ENCODE peak calls at places on chromosomes 1 and 21, in six cellular contexts. X is A549, K is neural progenitor cell, G is upper lobe of right lung, Q is heart right ventricle, A is GM12865. E is an unnamed sample.

GRCh38 chr1:20867062-20867461 is 80.0 kb upstream of the HP1BP3 start:
- DNase-seq in X (no peak), K (no peak), A (no peak), G (no peak), Q (no peak), E (no peak)

GRCh38 chr1:236774926-236775325 is 20.2 kb upstream of the MTR start:
- DNase-seq in G (no peak), Q (peak), A (no peak), K (peak), X (peak), E (no peak)

GRCh38 chr1:228463009-228463558 is 24.1 kb upstream of the RNF187 start:
- DNase-seq in Q (no peak), K (no peak), G (no peak), A (no peak), X (no peak), E (no peak)

GRCh38 chr1:32919811-32920733 is 18.9 kb upstream of the TMEM54 start:
- DNase-seq in G (no peak), A (no peak), K (no peak), Q (no peak), X (no peak), E (no peak)

GRCh38 chr21:39313042-39313456 is 383 bp downstream of the BRWD1 start:
- DNase-seq in G (no peak), A (peak), K (peak), Q (peak), X (no peak), E (peak)

GRCh38 chr1:184621262-184621661 is 133.4 kb downstream of the EDEM3 start:
- DNase-seq in Q (peak), A (no peak), X (no peak), K (no peak), G (no peak), E (no peak)

GRCh38 chr1:66556161-66556611 is 22.2 kb downstream of the SGIP1 start:
- DNase-seq in Q (no peak), X (no peak), A (no peak), G (no peak), K (no peak), E (no peak)

GRCh38 chr1:80021891-80022290 is 1015.4 kb upstream of the ADGRL4 start:
- DNase-seq in Q (no peak), X (no peak), A (no peak), G (no peak), K (no peak), E (no peak)

GRCh38 chr1:179815642-179816041 is 62.0 kb downstream of the TOR1AIP2 start:
- DNase-seq in G (no peak), A (no peak), Q (no peak), X (no peak), K (no peak), E (no peak)
- TF ChIP-seq CTCF in G (no peak), A (no peak), Q (no peak), X (no peak), K (no peak), E (no peak)

GRCh38 chr1:229884765-229885164 is 182.3 kb upstream of the GALNT2 start:
- DNase-seq in K (no peak), X (no peak), A (no peak), Q (no peak), G (no peak), E (no peak)
- TF ChIP-seq CTCF in K (peak), X (no peak), A (no peak), Q (no peak), G (no peak), E (peak)

DNA sequence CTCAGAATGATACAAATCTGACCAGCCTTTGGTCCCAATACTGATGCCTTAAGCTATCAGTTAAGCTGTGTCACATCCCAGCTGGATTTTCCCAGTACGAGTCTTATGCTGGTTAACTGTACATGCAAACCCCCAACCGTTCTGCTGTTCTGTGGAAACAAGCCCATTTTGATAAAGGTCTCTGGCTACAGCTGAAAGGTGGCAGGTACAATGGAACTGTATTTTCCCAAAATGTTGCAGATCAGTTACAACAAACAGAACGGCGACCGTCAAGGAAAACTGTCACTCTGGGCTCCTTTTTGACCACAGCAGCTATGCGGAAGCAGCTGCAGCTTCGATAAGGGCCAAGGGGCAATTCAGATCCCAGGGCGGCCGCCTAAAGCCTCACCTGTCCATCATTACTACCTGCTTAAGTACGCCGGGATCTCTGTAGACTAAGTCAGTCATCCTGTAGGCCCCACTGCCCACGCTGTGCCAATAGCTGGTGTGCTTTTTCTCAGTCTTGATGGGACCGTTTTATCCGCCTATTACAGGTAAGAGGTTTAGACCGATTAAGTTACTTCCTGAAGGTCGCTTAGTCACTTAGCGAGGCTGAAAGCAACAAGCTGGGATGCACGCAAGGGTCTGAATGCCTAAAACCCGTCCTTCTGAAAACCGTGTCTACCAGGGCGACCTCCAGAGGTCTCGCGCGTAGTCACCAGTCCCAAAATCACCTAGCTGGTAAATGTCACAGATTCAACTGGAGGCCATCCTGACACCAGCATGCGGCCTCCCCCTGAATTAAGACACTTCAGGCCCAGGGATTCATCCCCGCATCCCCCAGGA is 11.1 kb upstream of the RAB42 start:
- DNase-seq in G (peak), A (peak), X (peak), Q (no peak), K (peak), E (peak)
- TF ChIP-seq CTCF in G (no peak), A (peak), X (no peak), Q (no peak), K (peak), E (no peak)

GRCh38 chr1:36160388-36160948 is 4.5 kb downstream of the MAP7D1 start:
- DNase-seq in G (no peak), A (no peak), K (no peak), X (no peak), Q (no peak), E (no peak)

GRCh38 chr1:36159614-36160387 is 3.8 kb downstream of the MAP7D1 start:
- DNase-seq in X (no peak), A (no peak), Q (no peak), K (no peak), G (no peak), E (no peak)

GRCh38 chr1:36161656-36162531 is 5.9 kb downstream of the MAP7D1 start:
- DNase-seq in K (no peak), A (peak), G (peak), X (no peak), Q (no peak), E (no peak)

GRCh38 chr1:36162680-36163079 is 6.7 kb downstream of the MAP7D1 start:
- DNase-seq in X (no peak), K (no peak), A (no peak), G (no peak), Q (no peak), E (no peak)

GRCh38 chr1:36160949-36161485 is 5.1 kb downstream of the MAP7D1 start:
- DNase-seq in G (peak), K (peak), X (peak), A (peak), Q (peak), E (peak)
- TF ChIP-seq CTCF in G (peak), K (peak), X (peak), A (peak), Q (no peak), E (no peak)

DNA sequence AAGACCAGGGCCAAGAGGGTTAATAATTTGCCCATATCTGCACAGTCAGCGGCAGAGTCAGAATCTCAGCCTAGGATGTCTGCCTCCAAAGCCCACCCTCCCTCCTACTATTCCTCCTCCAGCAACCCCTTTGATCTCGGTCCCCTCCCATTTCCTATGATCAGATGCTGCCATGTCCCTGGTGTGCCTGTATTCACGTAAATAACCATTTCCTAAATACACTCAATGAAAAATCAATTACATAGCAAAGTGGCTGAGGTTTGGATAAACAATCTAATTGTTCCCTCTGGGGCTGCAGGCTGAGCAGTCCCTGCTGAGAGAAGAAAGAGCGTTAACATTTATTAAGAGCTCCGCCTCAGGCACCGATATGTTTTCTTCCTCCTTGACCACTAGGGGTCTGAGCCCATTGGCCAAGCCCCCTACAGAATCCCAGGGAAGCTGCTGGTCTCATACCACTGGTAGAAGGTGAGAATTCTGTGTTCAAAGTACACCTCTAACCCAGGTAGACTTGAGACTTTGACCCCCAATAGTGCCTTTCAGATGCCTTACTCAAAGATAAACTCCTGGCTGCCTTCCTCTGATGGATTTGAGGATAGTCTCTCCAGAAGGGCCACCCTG is 34.0 kb upstream of the CAMK1G start:
- DNase-seq in A (no peak), Q (no peak), K (peak), G (no peak), X (no peak), E (peak)
- TF ChIP-seq CTCF in A (peak), Q (peak), K (peak), G (peak), X (no peak), E (peak)